ENCODE peak calls at places on chromosomes 16 and 17, in nine cellular contexts. N is HCT116, S is tibial nerve, U is heart left ventricle, J is erythroblast, Y is right lobe of liver, C is A549, P is uterus, E is ovary. H is an unnamed sample.

GRCh38 chr17:4407851-4408250 is 25.9 kb upstream of the SPNS3 start:
- DNase-seq in E (no peak), C (no peak), N (no peak), P (no peak), S (no peak), J (no peak), U (no peak), Y (no peak), H (no peak)

GRCh38 chr16:27921134-27921533 is 142.4 kb downstream of the GSG1L start:
- DNase-seq in J (no peak), C (no peak), E (no peak), P (no peak), S (no peak), Y (no peak), U (no peak), N (no peak), H (no peak)

GRCh38 chr17:69473801-69474170 is 59.3 kb downstream of the MAP2K6 start:
- DNase-seq in C (peak), E (no peak), S (no peak), N (no peak), Y (no peak), J (no peak), U (no peak), P (no peak), H (no peak)

GRCh38 chr17:79031996-79032875 is 8.3 kb downstream of the C1QTNF1 start:
- DNase-seq in U (peak), J (no peak), Y (no peak), C (no peak), S (no peak), E (peak), P (peak), N (no peak), H (no peak)

GRCh38 chr16:29915590-29916247 is 10.3 kb downstream of the KCTD13 start:
- DNase-seq in P (no peak), E (no peak), N (no peak), J (no peak), U (no peak), C (peak), Y (no peak), S (no peak), H (no peak)

GRCh38 chr17:6070895-6071511 is 824 bp downstream of the WSCD1 start:
- DNase-seq in J (no peak), C (peak), N (no peak), Y (no peak), U (no peak), E (no peak), S (no peak), P (no peak), H (no peak)

GRCh38 chr17:77329741-77330531 is 189.2 kb downstream of the SEC14L1 start:
- DNase-seq in S (peak), U (no peak), N (no peak), C (no peak), P (peak), J (no peak), E (no peak), Y (peak), H (no peak)

GRCh38 chr16:10824111-10824893 is 5.7 kb upstream of the TVP23A start:
- DNase-seq in Y (peak), E (peak), S (no peak), P (no peak), N (no peak), C (no peak), J (no peak), U (no peak), H (no peak)

GRCh38 chr16:83200005-83200779 is 573.4 kb downstream of the CDH13 start:
- DNase-seq in J (no peak), P (no peak), Y (no peak), E (no peak), U (no peak), N (no peak), S (no peak), C (peak), H (no peak)

GRCh38 chr17:5592382-5592781 is 8.1 kb upstream of the NLRP1 start:
- DNase-seq in C (peak), Y (no peak), U (no peak), P (no peak), E (no peak), N (peak), S (no peak), J (peak), H (no peak)

GRCh38 chr16:47574091-47575054 is 113.2 kb downstream of the PHKB start:
- DNase-seq in E (no peak), J (peak), Y (no peak), U (no peak), S (no peak), N (no peak), C (no peak), P (no peak), H (no peak)

GRCh38 chr16:27225536-27226360 is 22.4 kb downstream of the KDM8 start:
- DNase-seq in J (no peak), P (no peak), U (peak), N (no peak), C (no peak), E (no peak), S (no peak), Y (peak), H (no peak)

GRCh38 chr16:24645739-24646645 is 83.5 kb upstream of the TNRC6A start:
- DNase-seq in E (no peak), S (no peak), C (peak), U (no peak), J (no peak), Y (no peak), N (peak), P (no peak), H (peak)

GRCh38 chr17:7577327-7578199 is 1.9 kb upstream of the CD68 start:
- DNase-seq in C (no peak), Y (peak), J (no peak), N (no peak), P (no peak), S (no peak), E (no peak), U (no peak), H (no peak)

GRCh38 chr16:14369734-14370598 is 260.1 kb downstream of the PARN start:
- DNase-seq in U (no peak), Y (no peak), N (no peak), J (no peak), P (peak), S (no peak), E (peak), C (no peak), H (no peak)

GRCh38 chr17:82754297-82755208 is 2.7 kb downstream of the TBCD start:
- DNase-seq in E (no peak), N (peak), U (no peak), J (peak), C (peak), S (no peak), P (no peak), Y (peak), H (no peak)

GRCh38 chr17:17698869-17699351 is 17.7 kb downstream of the RAI1 start:
- DNase-seq in Y (no peak), N (no peak), C (no peak), S (no peak), E (no peak), J (no peak), P (peak), U (no peak), H (peak)

GRCh38 chr16:56257260-56257659 is 66.0 kb downstream of the GNAO1 start:
- DNase-seq in C (no peak), P (peak), J (no peak), N (no peak), S (peak), Y (no peak), E (peak), U (peak), H (no peak)

GRCh38 chr17:59329558-59330313 is 1.7 kb upstream of the YPEL2 start:
- DNase-seq in Y (peak), J (peak), E (peak), U (no peak), P (peak), C (peak), N (peak), S (no peak), H (peak)

GRCh38 chr17:65294184-65294719 is 157.1 kb downstream of the RGS9 start:
- DNase-seq in S (no peak), U (peak), E (peak), C (peak), N (peak), P (peak), J (peak), Y (peak), H (peak)

GRCh38 chr17:1709403-1709891 is 730 bp downstream of the TLCD2 start:
- DNase-seq in Y (no peak), E (no peak), U (no peak), P (no peak), J (no peak), S (no peak), N (no peak), C (peak), H (no peak)

GRCh38 chr17:83149326-83149725 is 69.9 kb downstream of the METRNL start:
- DNase-seq in P (no peak), J (no peak), Y (no peak), C (no peak), N (no peak), E (no peak), U (no peak), S (no peak), H (no peak)

GRCh38 chr16:24116989-24117388 is 139.1 kb upstream of the CACNG3 start:
- DNase-seq in J (peak), U (no peak), P (no peak), E (no peak), Y (no peak), C (no peak), N (no peak), S (no peak), H (no peak)

GRCh38 chr16:85083051-85083639 is 29.1 kb downstream of the CIBAR2 start:
- DNase-seq in U (no peak), C (no peak), J (no peak), N (no peak), P (no peak), S (no peak), E (no peak), Y (no peak), H (no peak)

GRCh38 chr17:43464046-43464445 is 19.7 kb upstream of the DHX8 start:
- DNase-seq in C (no peak), E (no peak), N (no peak), S (no peak), Y (no peak), P (no peak), U (no peak), J (no peak), H (no peak)

GRCh38 chr17:72631568-72631967 is 460.9 kb downstream of the SLC39A11 start:
- DNase-seq in N (no peak), Y (no peak), S (no peak), E (no peak), J (no peak), P (no peak), C (no peak), U (no peak), H (no peak)

GRCh38 chr17:41394254-41395016 is 3.0 kb downstream of the KRT31 start:
- DNase-seq in Y (no peak), J (no peak), E (no peak), C (no peak), P (no peak), U (no peak), S (no peak), N (no peak), H (no peak)

GRCh38 chr17:31690118-31690517 is 168.9 kb downstream of the COPRS start:
- DNase-seq in J (no peak), S (no peak), C (no peak), Y (no peak), E (no peak), N (no peak), P (no peak), U (no peak), H (no peak)

GRCh38 chr16:54055864-54056263 is 230.7 kb downstream of the IRX3 start:
- DNase-seq in N (peak), S (no peak), C (no peak), U (no peak), J (no peak), E (no peak), Y (no peak), P (no peak), H (no peak)

GRCh38 chr17:76996741-76997694 is 128.8 kb downstream of the MGAT5B start:
- DNase-seq in N (no peak), P (no peak), E (no peak), U (no peak), S (no peak), J (no peak), Y (no peak), C (no peak), H (no peak)

GRCh38 chr16:53865492-53865863 is 161.5 kb downstream of the FTO start:
- DNase-seq in U (no peak), S (no peak), Y (no peak), J (no peak), E (no peak), C (peak), N (peak), P (no peak), H (no peak)

DNA sequence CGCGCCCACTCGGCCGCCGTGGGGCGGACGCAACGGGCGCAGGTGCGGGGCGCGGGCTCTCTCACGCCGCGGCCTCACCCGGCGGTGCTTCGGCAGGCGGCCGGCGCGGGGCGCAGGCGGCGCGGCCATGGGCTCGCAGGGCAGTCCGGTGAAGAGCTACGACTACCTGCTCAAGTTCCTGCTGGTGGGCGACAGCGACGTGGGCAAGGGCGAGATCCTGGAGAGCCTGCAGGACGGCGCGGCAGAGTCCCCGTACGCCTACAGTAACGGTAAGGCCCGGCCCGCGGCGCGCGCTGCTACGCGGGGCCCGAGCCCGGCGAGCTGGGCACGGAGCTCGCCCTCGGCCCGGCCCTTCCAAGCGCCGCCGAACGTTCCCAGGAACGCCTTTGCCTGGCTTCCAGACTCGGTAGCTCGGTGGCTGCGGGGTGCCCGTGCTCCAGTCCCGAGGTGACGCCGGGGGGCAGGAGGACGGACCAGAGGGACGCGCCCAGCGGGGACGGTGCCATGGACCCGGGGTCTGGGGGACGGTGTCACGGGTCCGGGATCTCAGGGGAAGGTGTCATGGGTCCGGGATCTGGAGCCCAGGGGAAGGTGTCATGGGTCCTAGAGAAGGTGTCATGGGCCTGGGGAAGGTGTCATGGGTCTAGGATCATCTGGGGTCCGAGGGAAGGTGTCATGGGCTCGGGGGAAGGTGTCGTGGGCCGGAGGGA is 454 bp downstream of the RAB40C start:
- DNase-seq in J (no peak), N (no peak), Y (peak), E (peak), U (no peak), S (no peak), P (peak), C (no peak), H (no peak)
- TF ChIP-seq POLR2A in J (no peak), N (no peak), Y (peak), E (no peak), U (no peak), S (peak), P (no peak), C (peak), H (peak)

GRCh38 chr17:60676758-60677307 is 818 bp upstream of the BCAS3 start:
- DNase-seq in Y (no peak), U (no peak), S (no peak), P (no peak), E (no peak), N (no peak), C (no peak), J (no peak), H (no peak)
- TF ChIP-seq POLR2A in Y (no peak), U (no peak), S (peak), P (no peak), E (no peak), N (no peak), C (peak), J (no peak), H (peak)

DNA sequence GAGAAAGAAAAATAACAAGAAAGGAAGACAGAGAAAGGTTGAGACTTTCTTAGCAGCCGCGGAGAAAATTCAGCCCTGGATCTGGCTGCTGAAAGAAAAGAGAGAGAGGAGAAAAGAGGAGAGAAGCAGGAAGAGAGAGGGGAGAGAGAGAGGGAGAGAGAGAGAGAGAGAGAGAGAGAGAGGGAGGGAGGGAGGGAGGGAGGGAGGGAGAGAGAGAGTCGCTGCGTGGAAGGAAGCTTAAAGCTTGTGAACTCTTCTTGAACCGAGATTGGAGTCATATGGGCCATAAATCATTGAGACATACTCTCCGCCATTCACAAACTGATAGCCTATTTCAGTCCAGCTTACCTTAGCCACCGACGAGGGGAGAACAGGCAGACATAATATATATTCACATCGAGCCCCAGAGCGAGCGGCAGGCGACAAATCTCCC is 10.3 kb upstream of the HOXB2 start:
- DNase-seq in E (no peak), J (peak), P (no peak), U (no peak), N (no peak), C (peak), Y (no peak), S (no peak), H (peak)
- TF ChIP-seq POLR2A in E (no peak), J (no peak), P (no peak), U (no peak), N (no peak), C (no peak), Y (no peak), S (no peak), H (no peak)

DNA sequence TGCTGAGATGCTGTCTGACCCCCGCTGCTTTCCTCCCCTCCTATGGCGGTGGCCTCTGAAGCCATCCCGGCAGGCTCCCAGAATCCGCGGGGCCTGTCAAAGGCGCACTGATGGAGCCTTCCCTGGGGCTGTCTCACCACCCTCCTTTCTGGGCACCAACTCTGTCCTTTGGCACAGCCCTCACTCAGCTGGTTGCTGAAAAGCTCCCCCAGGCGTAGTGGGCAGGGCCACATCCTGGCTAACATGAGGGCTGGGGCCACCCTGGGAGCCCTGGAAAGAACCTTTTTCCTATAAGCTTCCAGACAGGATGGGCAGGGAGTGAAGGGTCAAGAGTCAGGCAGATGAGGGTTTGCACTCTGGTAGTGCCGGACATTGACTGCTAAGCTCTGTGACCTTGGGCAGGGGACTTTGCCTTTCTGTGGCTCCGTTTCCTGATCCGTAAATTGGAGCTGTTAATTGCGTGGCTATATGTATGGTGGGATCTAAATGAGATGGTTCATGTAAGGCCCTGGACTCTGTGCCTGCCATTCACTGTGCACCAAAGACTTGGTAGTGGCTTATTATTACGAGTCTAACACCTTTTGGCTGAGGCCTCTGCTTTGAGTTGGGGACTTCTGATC is 27.6 kb upstream of the LASP1NB start:
- DNase-seq in E (no peak), P (no peak), Y (no peak), N (no peak), C (no peak), S (no peak), U (no peak), J (no peak), H (no peak)
- TF ChIP-seq POLR2A in E (no peak), P (no peak), Y (no peak), N (no peak), C (no peak), S (no peak), U (no peak), J (no peak), H (no peak)

GRCh38 chr17:81066771-81067315 is 31.9 kb downstream of the BAIAP2 start:
- DNase-seq in E (no peak), S (no peak), N (no peak), U (no peak), Y (no peak), J (no peak), C (no peak), P (no peak), H (no peak)

GRCh38 chr17:81064746-81065475 is 30.0 kb downstream of the BAIAP2 start:
- DNase-seq in Y (peak), C (no peak), P (no peak), S (no peak), J (no peak), U (no peak), N (no peak), E (no peak), H (no peak)

GRCh38 chr17:81067331-81067730 is 32.4 kb downstream of the BAIAP2 start:
- DNase-seq in C (no peak), S (no peak), J (no peak), U (no peak), P (no peak), E (no peak), Y (no peak), N (no peak), H (no peak)

GRCh38 chr17:81065500-81065899 is 30.5 kb downstream of the BAIAP2 start:
- DNase-seq in J (no peak), P (no peak), E (no peak), S (no peak), Y (peak), U (no peak), C (no peak), N (no peak), H (no peak)

GRCh38 chr17:81066072-81066471 is 31.1 kb downstream of the BAIAP2 start:
- DNase-seq in N (no peak), S (no peak), Y (peak), U (no peak), E (no peak), C (no peak), P (no peak), J (no peak), H (no peak)
- TF ChIP-seq POLR2A in N (no peak), S (no peak), Y (peak), U (no peak), E (no peak), C (no peak), P (no peak), J (no peak), H (no peak)

DNA sequence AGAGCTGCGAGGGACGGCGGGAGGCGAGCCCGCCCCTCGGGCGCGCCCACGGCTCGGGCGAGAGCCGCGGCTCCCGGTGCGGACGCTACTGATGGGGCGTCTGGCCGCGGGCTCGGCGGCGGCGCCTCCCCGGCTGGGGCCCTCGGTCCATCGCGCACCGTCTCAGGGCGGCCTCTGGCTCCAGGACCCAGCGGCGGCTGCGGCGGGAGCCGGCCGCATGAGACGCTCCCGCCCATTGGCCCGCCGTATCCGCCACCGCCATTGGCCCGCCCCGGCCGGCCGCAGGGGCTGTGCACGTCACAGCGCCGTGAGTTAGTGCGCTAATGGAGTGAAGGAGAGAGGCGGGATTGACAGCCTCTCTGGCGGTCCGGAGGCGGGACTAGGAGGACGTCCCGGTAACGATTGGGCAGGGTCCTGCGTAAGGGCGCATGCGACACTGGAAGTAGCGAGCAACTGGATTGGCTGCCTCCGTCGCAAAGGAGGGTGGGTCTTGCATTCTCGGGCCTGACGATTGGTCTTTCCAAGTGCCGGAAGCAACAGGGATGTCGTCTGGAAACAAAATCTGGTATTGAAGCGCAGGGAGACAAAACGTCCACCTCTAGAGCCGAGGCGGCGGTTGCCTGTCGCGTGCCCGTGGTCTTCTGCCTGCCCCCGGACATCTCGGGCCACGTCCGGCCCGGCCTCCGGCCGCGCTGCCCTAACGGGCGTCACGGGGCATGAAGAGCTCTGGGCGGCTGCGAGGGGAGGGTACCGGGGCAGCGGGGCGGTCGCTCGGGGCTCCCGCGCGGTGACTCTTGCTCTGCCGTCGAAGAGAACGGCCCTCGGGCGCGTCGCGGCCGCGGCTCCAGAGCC is at the start of gene ANKRD11:
- DNase-seq in E (peak), N (peak), C (peak), Y (peak), P (peak), S (peak), J (peak), U (peak), H (peak)
- TF ChIP-seq POLR2A in E (peak), N (peak), C (peak), Y (peak), P (peak), S (peak), J (peak), U (peak), H (peak)